ENCODE peak calls at places on chromosome 14, in seven cellular contexts. One of them, this sample, is unnamed.
A peak's percentile ranks its signal among the peaks of the same experiment; 100 is the strongest.

GRCh38 chr14:78075610-78076277 is 94.4 kb upstream of the NRXN3 start:
- DNase-seq in CD4-positive, CD25-positive, alpha-beta regulatory T cell: no peak
- DNase-seq in aorta: no peak
- DNase-seq in WERI-Rb-1: peak; percentile 43
- DNase-seq in lower lobe of right lung: no peak
- DNase-seq in PC-3: no peak
- DNase-seq in CD8-positive, alpha-beta memory T cell: no peak
- DNase-seq in this sample: no peak

GRCh38 chr14:103195828-103196615 is 72.8 kb downstream of the TNFAIP2 start:
- DNase-seq in aorta: no peak
- DNase-seq in lower lobe of right lung: no peak
- DNase-seq in WERI-Rb-1: no peak
- DNase-seq in CD8-positive, alpha-beta memory T cell: no peak
- DNase-seq in PC-3: no peak
- DNase-seq in CD4-positive, CD25-positive, alpha-beta regulatory T cell: no peak
- DNase-seq in this sample: peak; percentile 43

GRCh38 chr14:72573725-72574426 is 320.0 kb downstream of the DPF3 start:
- DNase-seq in lower lobe of right lung: no peak
- DNase-seq in WERI-Rb-1: no peak
- DNase-seq in PC-3: no peak
- DNase-seq in aorta: no peak
- DNase-seq in CD8-positive, alpha-beta memory T cell: no peak
- DNase-seq in CD4-positive, CD25-positive, alpha-beta regulatory T cell: no peak
- DNase-seq in this sample: no peak

GRCh38 chr14:71261206-71261605 is 353.9 kb downstream of the PCNX1 start:
- DNase-seq in lower lobe of right lung: no peak
- DNase-seq in CD4-positive, CD25-positive, alpha-beta regulatory T cell: no peak
- DNase-seq in CD8-positive, alpha-beta memory T cell: no peak
- DNase-seq in PC-3: no peak
- DNase-seq in aorta: no peak
- DNase-seq in WERI-Rb-1: no peak
- DNase-seq in this sample: no peak

GRCh38 chr14:23538785-23539184 is 12.8 kb downstream of the ZFHX2 start:
- DNase-seq in aorta: no peak
- DNase-seq in lower lobe of right lung: no peak
- DNase-seq in WERI-Rb-1: peak; percentile 79
- DNase-seq in CD8-positive, alpha-beta memory T cell: no peak
- DNase-seq in PC-3: no peak
- DNase-seq in CD4-positive, CD25-positive, alpha-beta regulatory T cell: no peak
- DNase-seq in this sample: no peak

GRCh38 chr14:104732355-104732804 is 8.4 kb downstream of the ADSS1 start:
- DNase-seq in CD8-positive, alpha-beta memory T cell: no peak
- DNase-seq in WERI-Rb-1: no peak
- DNase-seq in aorta: peak; percentile 81
- DNase-seq in lower lobe of right lung: peak; percentile 85
- DNase-seq in CD4-positive, CD25-positive, alpha-beta regulatory T cell: no peak
- DNase-seq in PC-3: no peak
- DNase-seq in this sample: peak; percentile 93

GRCh38 chr14:73850940-73851339 is 691 bp upstream of the PTGR2 start:
- DNase-seq in PC-3: peak; percentile 84
- DNase-seq in WERI-Rb-1: no peak
- DNase-seq in CD4-positive, CD25-positive, alpha-beta regulatory T cell: no peak
- DNase-seq in lower lobe of right lung: no peak
- DNase-seq in aorta: no peak
- DNase-seq in CD8-positive, alpha-beta memory T cell: no peak
- DNase-seq in this sample: no peak

GRCh38 chr14:55092326-55092725 is 36.7 kb upstream of the LGALS3 start:
- DNase-seq in WERI-Rb-1: no peak
- DNase-seq in PC-3: no peak
- DNase-seq in CD4-positive, CD25-positive, alpha-beta regulatory T cell: no peak
- DNase-seq in aorta: no peak
- DNase-seq in lower lobe of right lung: no peak
- DNase-seq in CD8-positive, alpha-beta memory T cell: no peak
- DNase-seq in this sample: no peak

GRCh38 chr14:34872822-34873590 is 2.2 kb downstream of the BAZ1A start:
- DNase-seq in CD8-positive, alpha-beta memory T cell: no peak
- DNase-seq in lower lobe of right lung: no peak
- DNase-seq in WERI-Rb-1: no peak
- DNase-seq in CD4-positive, CD25-positive, alpha-beta regulatory T cell: no peak
- DNase-seq in PC-3: no peak
- DNase-seq in aorta: no peak
- DNase-seq in this sample: no peak

GRCh38 chr14:96470331-96470730 is 31.9 kb upstream of the PAPOLA start:
- DNase-seq in CD4-positive, CD25-positive, alpha-beta regulatory T cell: no peak
- DNase-seq in aorta: no peak
- DNase-seq in WERI-Rb-1: no peak
- DNase-seq in lower lobe of right lung: no peak
- DNase-seq in CD8-positive, alpha-beta memory T cell: no peak
- DNase-seq in PC-3: no peak
- DNase-seq in this sample: no peak

GRCh38 chr14:106055257-106055656 is 528.9 kb downstream of the TMEM121 start:
- DNase-seq in CD4-positive, CD25-positive, alpha-beta regulatory T cell: peak; percentile 7
- DNase-seq in WERI-Rb-1: no peak
- DNase-seq in PC-3: no peak
- DNase-seq in CD8-positive, alpha-beta memory T cell: no peak
- DNase-seq in aorta: no peak
- DNase-seq in lower lobe of right lung: no peak
- DNase-seq in this sample: no peak

DNA sequence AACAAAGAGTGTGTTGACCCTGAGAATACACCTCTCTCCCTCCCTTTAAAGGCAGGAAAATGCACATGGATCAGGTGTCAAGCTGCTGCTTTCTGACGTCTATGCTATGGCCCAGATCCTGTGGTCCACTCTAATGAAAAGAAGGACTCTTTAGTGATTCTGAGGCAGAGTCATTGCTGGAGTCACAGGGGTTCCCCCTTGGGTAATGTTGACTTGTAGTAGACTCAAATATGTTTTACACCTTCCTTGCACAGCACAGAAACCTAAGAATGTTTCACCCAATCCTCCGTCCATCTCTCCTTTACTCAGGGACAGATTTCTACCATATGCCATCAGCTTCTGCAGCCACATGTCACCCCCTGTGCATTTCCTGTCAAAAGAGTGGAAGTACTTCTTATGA is 525.4 kb downstream of the TMEM121 start:
- DNase-seq in WERI-Rb-1: no peak
- DNase-seq in CD4-positive, CD25-positive, alpha-beta regulatory T cell: peak; percentile 7
- DNase-seq in PC-3: no peak
- DNase-seq in CD8-positive, alpha-beta memory T cell: no peak
- DNase-seq in aorta: no peak
- DNase-seq in lower lobe of right lung: no peak
- DNase-seq in this sample: no peak
- H3K9me3 ChIP-seq in WERI-Rb-1: no peaks in the 10 kb centered on the region
- H3K9me3 ChIP-seq in CD4-positive, CD25-positive, alpha-beta regulatory T cell: no peaks in the 10 kb centered on the region
- H3K9me3 ChIP-seq in PC-3: no peaks in the 10 kb centered on the region
- H3K9me3 ChIP-seq in CD8-positive, alpha-beta memory T cell: no peaks in the 10 kb centered on the region
- H3K9me3 ChIP-seq in aorta: peaks cover 2% of the 10 kb centered on the region
- H3K9me3 ChIP-seq in lower lobe of right lung: no peaks in the 10 kb centered on the region
- H3K9me3 ChIP-seq in this sample: no peaks in the 10 kb centered on the region

GRCh38 chr14:36508418-36509051 is 11.5 kb downstream of the NKX2-1 start:
- DNase-seq in lower lobe of right lung: peak; percentile 78
- DNase-seq in CD8-positive, alpha-beta memory T cell: no peak
- DNase-seq in PC-3: no peak
- DNase-seq in WERI-Rb-1: no peak
- DNase-seq in CD4-positive, CD25-positive, alpha-beta regulatory T cell: no peak
- DNase-seq in aorta: no peak
- DNase-seq in this sample: no peak
- H3K9me3 ChIP-seq in lower lobe of right lung: no peaks in the 10 kb centered on the region
- H3K9me3 ChIP-seq in CD8-positive, alpha-beta memory T cell: no peaks in the 10 kb centered on the region
- H3K9me3 ChIP-seq in PC-3: no peaks in the 10 kb centered on the region
- H3K9me3 ChIP-seq in WERI-Rb-1: peaks cover 10% of the 10 kb centered on the region
- H3K9me3 ChIP-seq in CD4-positive, CD25-positive, alpha-beta regulatory T cell: no peaks in the 10 kb centered on the region
- H3K9me3 ChIP-seq in aorta: peaks cover 4% of the 10 kb centered on the region
- H3K9me3 ChIP-seq in this sample: no peaks in the 10 kb centered on the region

GRCh38 chr14:26941521-26941920 is 343.7 kb upstream of the NOVA1 start:
- DNase-seq in PC-3: no peak
- DNase-seq in aorta: no peak
- DNase-seq in CD4-positive, CD25-positive, alpha-beta regulatory T cell: no peak
- DNase-seq in CD8-positive, alpha-beta memory T cell: no peak
- DNase-seq in WERI-Rb-1: no peak
- DNase-seq in lower lobe of right lung: no peak
- DNase-seq in this sample: no peak
- H3K9me3 ChIP-seq in PC-3: no peaks in the 10 kb centered on the region
- H3K9me3 ChIP-seq in aorta: no peaks in the 10 kb centered on the region
- H3K9me3 ChIP-seq in CD4-positive, CD25-positive, alpha-beta regulatory T cell: peaks cover 7% of the 10 kb centered on the region
- H3K9me3 ChIP-seq in CD8-positive, alpha-beta memory T cell: no peaks in the 10 kb centered on the region
- H3K9me3 ChIP-seq in WERI-Rb-1: no peaks in the 10 kb centered on the region
- H3K9me3 ChIP-seq in lower lobe of right lung: no peaks in the 10 kb centered on the region
- H3K9me3 ChIP-seq in this sample: no peaks in the 10 kb centered on the region

GRCh38 chr14:105864116-105864515 is 337.7 kb downstream of the TMEM121 start:
- DNase-seq in PC-3: no peak
- DNase-seq in CD4-positive, CD25-positive, alpha-beta regulatory T cell: no peak
- DNase-seq in aorta: peak; percentile 7
- DNase-seq in WERI-Rb-1: no peak
- DNase-seq in CD8-positive, alpha-beta memory T cell: no peak
- DNase-seq in lower lobe of right lung: no peak
- DNase-seq in this sample: no peak
- H3K9me3 ChIP-seq in PC-3: no peaks in the 10 kb centered on the region
- H3K9me3 ChIP-seq in CD4-positive, CD25-positive, alpha-beta regulatory T cell: no peaks in the 10 kb centered on the region
- H3K9me3 ChIP-seq in aorta: no peaks in the 10 kb centered on the region
- H3K9me3 ChIP-seq in WERI-Rb-1: no peaks in the 10 kb centered on the region
- H3K9me3 ChIP-seq in CD8-positive, alpha-beta memory T cell: no peaks in the 10 kb centered on the region
- H3K9me3 ChIP-seq in lower lobe of right lung: no peaks in the 10 kb centered on the region
- H3K9me3 ChIP-seq in this sample: no peaks in the 10 kb centered on the region